ENCODE peak calls at places on chromosome 21, in four cellular contexts. I is psoas muscle, G is cardiac muscle cell, Q is neural progenitor cell. A is an unnamed sample. For H3K36me3, the result is how much of the 10 kb centered on the place peaks cover.

GRCh38 chr21:38352536-38353219 is 95.9 kb downstream of the KCNJ15 start:
- DNase-seq in G (peak), Q (peak), I (peak), A (peak)

GRCh38 chr21:44299458-44300261 is at the start of gene PFKL:
- DNase-seq in Q (peak), G (peak), I (peak), A (peak)

GRCh38 chr21:39186676-39187075 is 3.4 kb upstream of the PSMG1 start:
- DNase-seq in Q (no peak), G (no peak), I (no peak), A (no peak)

GRCh38 chr21:44509539-44509938 is 30.5 kb downstream of the KRTAP10-1 start:
- DNase-seq in Q (no peak), G (no peak), I (peak), A (peak)

GRCh38 chr21:36027352-36027751 is 33.0 kb downstream of the SETD4 start:
- DNase-seq in G (peak), I (no peak), Q (no peak), A (no peak)

GRCh38 chr21:32782698-32783097 is 11.1 kb upstream of the PAXBP1 start:
- DNase-seq in Q (no peak), I (no peak), G (no peak), A (no peak)

GRCh38 chr21:34690041-34690792 is 21.4 kb downstream of the CLIC6 start:
- DNase-seq in G (no peak), Q (no peak), I (no peak), A (no peak)

GRCh38 chr21:44049182-44049581 is 37.1 kb downstream of the TRAPPC10 start:
- DNase-seq in G (no peak), I (no peak), Q (no peak), A (no peak)

GRCh38 chr21:35086357-35086756 is 37.3 kb upstream of the RUNX1 start:
- DNase-seq in Q (no peak), G (no peak), I (no peak), A (no peak)

GRCh38 chr21:44024257-44024656 is 12.1 kb downstream of the TRAPPC10 start:
- DNase-seq in G (no peak), Q (no peak), I (no peak), A (no peak)

GRCh38 chr21:24210130-24210529 is 1397.2 kb downstream of the MRPL39 start:
- DNase-seq in Q (no peak), I (no peak), G (no peak), A (no peak)

GRCh38 chr21:38228115-38228514 is 28.7 kb upstream of the KCNJ15 start:
- DNase-seq in Q (no peak), I (no peak), G (no peak), A (no peak)

GRCh38 chr21:33412832-33413519 is 9.8 kb downstream of the IFNGR2 start:
- DNase-seq in Q (no peak), I (no peak), G (no peak), A (no peak)

DNA sequence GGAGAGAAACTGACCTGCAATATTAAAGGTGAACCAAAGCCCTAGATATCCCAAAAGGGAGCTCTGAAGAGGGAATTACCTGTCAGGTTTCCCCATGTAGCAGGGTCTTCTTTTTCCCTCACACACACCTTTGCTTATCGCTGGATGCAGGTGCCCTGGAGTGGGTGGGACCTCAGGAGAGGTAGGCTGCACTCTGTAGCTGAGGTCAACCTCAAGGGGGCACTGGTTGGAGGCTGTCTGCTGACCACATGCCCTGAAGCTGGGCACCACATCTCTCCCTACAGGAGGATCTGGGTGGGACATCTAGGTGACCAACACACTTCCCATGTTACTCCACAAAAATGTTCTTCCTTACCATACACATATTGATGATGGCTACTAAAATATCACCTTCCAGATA is 298.7 kb upstream of the USP25 start:
- DNase-seq in I (no peak), Q (no peak), G (no peak), A (no peak)
- TF ChIP-seq CTCF in I (no peak), Q (no peak), G (no peak), A (no peak)

GRCh38 chr21:37145635-37146111 is 72.6 kb downstream of the TTC3 start:
- DNase-seq in Q (peak), I (no peak), G (no peak), A (no peak)
- H3K36me3 ChIP-seq in Q (under half), I (half or more), G (under half), A (half or more)

GRCh38 chr21:42107881-42108553 is 36.9 kb downstream of the UMODL1 start:
- DNase-seq in Q (peak), G (peak), I (peak), A (peak)
- TF ChIP-seq CTCF in Q (peak), G (peak), I (peak), A (peak)

GRCh38 chr21:45536301-45537081 is 5.7 kb downstream of the SLC19A1 start:
- DNase-seq in I (peak), Q (peak), G (no peak), A (peak)

GRCh38 chr21:45533731-45534571 is 8.3 kb downstream of the SLC19A1 start:
- DNase-seq in G (no peak), I (peak), Q (no peak), A (peak)

GRCh38 chr21:45534591-45535331 is 7.5 kb downstream of the SLC19A1 start:
- DNase-seq in Q (no peak), I (peak), G (peak), A (peak)

GRCh38 chr21:45537111-45537745 is 5.0 kb downstream of the SLC19A1 start:
- DNase-seq in I (peak), G (no peak), Q (no peak), A (peak)

GRCh38 chr21:45535341-45536081 is 6.7 kb downstream of the SLC19A1 start:
- DNase-seq in Q (no peak), I (peak), G (no peak), A (peak)
- H3K36me3 ChIP-seq in Q (under half), I (under half), G (under half), A (under half)

GRCh38 chr21:28509031-28509430 is 483.6 kb downstream of the LTN1 start:
- DNase-seq in G (no peak), Q (peak), I (no peak), A (no peak)
- TF ChIP-seq CTCF in G (no peak), Q (peak), I (no peak), A (no peak)

A was measured in lower lobe of right lung.